ENCODE peak calls at places on chromosomes 7 and 10, in ten cellular contexts. One of them, this sample, is unnamed.

GRCh38 chr10:103745264-103746247 is 109.8 kb downstream of the SH3PXD2A start:
- DNase-seq in ovary: no peak
- DNase-seq in uterus: no peak
- DNase-seq in IMR-90: peak; percentile 44
- DNase-seq in transverse colon: peak; percentile 28
- DNase-seq in gastrocnemius medialis: no peak
- DNase-seq in HepG2: no peak
- DNase-seq in heart left ventricle: no peak
- DNase-seq in H54: peak; percentile 41
- DNase-seq in thyroid gland: no peak
- DNase-seq in this sample: no peak

GRCh38 chr7:20785211-20786048 is 1.3 kb downstream of the SP8 start:
- DNase-seq in ovary: no peak
- DNase-seq in uterus: no peak
- DNase-seq in IMR-90: no peak
- DNase-seq in transverse colon: no peak
- DNase-seq in gastrocnemius medialis: no peak
- DNase-seq in HepG2: no peak
- DNase-seq in heart left ventricle: no peak
- DNase-seq in H54: no peak
- DNase-seq in thyroid gland: peak; percentile 25
- DNase-seq in this sample: peak; percentile 28

GRCh38 chr7:98323597-98324322 is 42.3 kb downstream of the BRI3 start:
- DNase-seq in ovary: no peak
- DNase-seq in uterus: no peak
- DNase-seq in IMR-90: peak; percentile 31
- DNase-seq in transverse colon: no peak
- DNase-seq in gastrocnemius medialis: no peak
- DNase-seq in HepG2: no peak
- DNase-seq in heart left ventricle: no peak
- DNase-seq in H54: no peak
- DNase-seq in thyroid gland: peak; percentile 32
- DNase-seq in this sample: no peak

GRCh38 chr10:42809670-42810069 is 27.1 kb downstream of the BMS1 start:
- DNase-seq in ovary: no peak
- DNase-seq in uterus: no peak
- DNase-seq in IMR-90: no peak
- DNase-seq in transverse colon: no peak
- DNase-seq in gastrocnemius medialis: no peak
- DNase-seq in HepG2: no peak
- DNase-seq in heart left ventricle: no peak
- DNase-seq in H54: no peak
- DNase-seq in thyroid gland: no peak
- DNase-seq in this sample: no peak

GRCh38 chr7:107446531-107446930 is 23.3 kb upstream of the GPR22 start:
- DNase-seq in ovary: no peak
- DNase-seq in uterus: no peak
- DNase-seq in IMR-90: peak; percentile 79
- DNase-seq in transverse colon: no peak
- DNase-seq in gastrocnemius medialis: no peak
- DNase-seq in HepG2: no peak
- DNase-seq in heart left ventricle: no peak
- DNase-seq in H54: peak; percentile 12
- DNase-seq in thyroid gland: no peak
- DNase-seq in this sample: no peak

GRCh38 chr10:13528138-13528874 is 508 bp downstream of the BEND7 start:
- DNase-seq in ovary: peak; percentile 18
- DNase-seq in uterus: no peak
- DNase-seq in IMR-90: no peak
- DNase-seq in transverse colon: peak; percentile 43
- DNase-seq in gastrocnemius medialis: no peak
- DNase-seq in HepG2: no peak
- DNase-seq in heart left ventricle: peak; percentile 26
- DNase-seq in H54: peak; percentile 24
- DNase-seq in thyroid gland: peak; percentile 28
- DNase-seq in this sample: no peak

GRCh38 chr10:91210435-91210834 is 10.0 kb upstream of the PCGF5 start:
- DNase-seq in ovary: peak; percentile 13
- DNase-seq in uterus: no peak
- DNase-seq in IMR-90: no peak
- DNase-seq in transverse colon: peak; percentile 89
- DNase-seq in gastrocnemius medialis: no peak
- DNase-seq in HepG2: peak; percentile 42
- DNase-seq in heart left ventricle: peak; percentile 52
- DNase-seq in H54: no peak
- DNase-seq in thyroid gland: peak; percentile 85
- DNase-seq in this sample: no peak

GRCh38 chr10:42997849-42998165 is 79.1 kb upstream of the RET start:
- DNase-seq in ovary: no peak
- DNase-seq in uterus: no peak
- DNase-seq in IMR-90: no peak
- DNase-seq in transverse colon: no peak
- DNase-seq in gastrocnemius medialis: no peak
- DNase-seq in HepG2: no peak
- DNase-seq in heart left ventricle: no peak
- DNase-seq in H54: no peak
- DNase-seq in thyroid gland: no peak
- DNase-seq in this sample: no peak

GRCh38 chr10:114306116-114306973 is 67.3 kb downstream of the VWA2 start:
- DNase-seq in ovary: no peak
- DNase-seq in uterus: no peak
- DNase-seq in IMR-90: peak; percentile 94
- DNase-seq in transverse colon: no peak
- DNase-seq in gastrocnemius medialis: no peak
- DNase-seq in HepG2: no peak
- DNase-seq in heart left ventricle: no peak
- DNase-seq in H54: peak; percentile 90
- DNase-seq in thyroid gland: no peak
- DNase-seq in this sample: no peak

GRCh38 chr10:14527915-14528314 is 197.2 kb upstream of the FRMD4A start:
- DNase-seq in ovary: no peak
- DNase-seq in uterus: no peak
- DNase-seq in IMR-90: no peak
- DNase-seq in transverse colon: no peak
- DNase-seq in gastrocnemius medialis: no peak
- DNase-seq in HepG2: no peak
- DNase-seq in heart left ventricle: no peak
- DNase-seq in H54: no peak
- DNase-seq in thyroid gland: no peak
- DNase-seq in this sample: no peak

GRCh38 chr7:121803041-121803440 is 69.9 kb upstream of the PTPRZ1 start:
- DNase-seq in ovary: no peak
- DNase-seq in uterus: no peak
- DNase-seq in IMR-90: no peak
- DNase-seq in transverse colon: no peak
- DNase-seq in gastrocnemius medialis: no peak
- DNase-seq in HepG2: no peak
- DNase-seq in heart left ventricle: no peak
- DNase-seq in H54: no peak
- DNase-seq in thyroid gland: no peak
- DNase-seq in this sample: no peak

GRCh38 chr10:53598914-53599313 is 826.3 kb upstream of the MBL2 start:
- DNase-seq in ovary: no peak
- DNase-seq in uterus: no peak
- DNase-seq in IMR-90: no peak
- DNase-seq in transverse colon: no peak
- DNase-seq in gastrocnemius medialis: no peak
- DNase-seq in HepG2: no peak
- DNase-seq in heart left ventricle: no peak
- DNase-seq in H54: no peak
- DNase-seq in thyroid gland: no peak
- DNase-seq in this sample: no peak

GRCh38 chr7:94350729-94351128 is 44.0 kb upstream of the COL1A2 start:
- DNase-seq in ovary: no peak
- DNase-seq in uterus: no peak
- DNase-seq in IMR-90: no peak
- DNase-seq in transverse colon: no peak
- DNase-seq in gastrocnemius medialis: no peak
- DNase-seq in HepG2: no peak
- DNase-seq in heart left ventricle: no peak
- DNase-seq in H54: no peak
- DNase-seq in thyroid gland: no peak
- DNase-seq in this sample: no peak

GRCh38 chr10:29559996-29560395 is 74.8 kb downstream of the SVIL start:
- DNase-seq in ovary: no peak
- DNase-seq in uterus: peak; percentile 23
- DNase-seq in IMR-90: no peak
- DNase-seq in transverse colon: no peak
- DNase-seq in gastrocnemius medialis: no peak
- DNase-seq in HepG2: no peak
- DNase-seq in heart left ventricle: no peak
- DNase-seq in H54: no peak
- DNase-seq in thyroid gland: no peak
- DNase-seq in this sample: no peak

GRCh38 chr7:102933763-102934162 is 21.0 kb downstream of the LRRC17 start:
- DNase-seq in ovary: peak; percentile 90
- DNase-seq in uterus: peak; percentile 82
- DNase-seq in IMR-90: peak; percentile 97
- DNase-seq in transverse colon: peak; percentile 27
- DNase-seq in gastrocnemius medialis: no peak
- DNase-seq in HepG2: no peak
- DNase-seq in heart left ventricle: peak; percentile 77
- DNase-seq in H54: no peak
- DNase-seq in thyroid gland: peak; percentile 7
- DNase-seq in this sample: no peak

GRCh38 chr10:61272781-61273180 is 180.4 kb downstream of the TMEM26 start:
- DNase-seq in ovary: no peak
- DNase-seq in uterus: no peak
- DNase-seq in IMR-90: no peak
- DNase-seq in transverse colon: no peak
- DNase-seq in gastrocnemius medialis: no peak
- DNase-seq in HepG2: no peak
- DNase-seq in heart left ventricle: no peak
- DNase-seq in H54: no peak
- DNase-seq in thyroid gland: no peak
- DNase-seq in this sample: no peak

GRCh38 chr7:41916450-41916927 is 213.6 kb upstream of the INHBA start:
- DNase-seq in ovary: no peak
- DNase-seq in uterus: peak; percentile 52
- DNase-seq in IMR-90: peak; percentile 99
- DNase-seq in transverse colon: no peak
- DNase-seq in gastrocnemius medialis: peak; percentile 4
- DNase-seq in HepG2: no peak
- DNase-seq in heart left ventricle: no peak
- DNase-seq in H54: peak; percentile 66
- DNase-seq in thyroid gland: no peak
- DNase-seq in this sample: no peak

GRCh38 chr10:73857446-73857845 is 16.9 kb downstream of the CAMK2G start:
- DNase-seq in ovary: no peak
- DNase-seq in uterus: no peak
- DNase-seq in IMR-90: no peak
- DNase-seq in transverse colon: no peak
- DNase-seq in gastrocnemius medialis: no peak
- DNase-seq in HepG2: no peak
- DNase-seq in heart left ventricle: no peak
- DNase-seq in H54: peak; percentile 88
- DNase-seq in thyroid gland: no peak
- DNase-seq in this sample: no peak

GRCh38 chr7:147539685-147540084 is 1050.9 kb upstream of the C7orf33 start:
- DNase-seq in ovary: no peak
- DNase-seq in uterus: no peak
- DNase-seq in IMR-90: peak; percentile 12
- DNase-seq in transverse colon: no peak
- DNase-seq in gastrocnemius medialis: no peak
- DNase-seq in HepG2: no peak
- DNase-seq in heart left ventricle: no peak
- DNase-seq in H54: no peak
- DNase-seq in thyroid gland: no peak
- DNase-seq in this sample: no peak

GRCh38 chr10:22722770-22723169 is 8.4 kb upstream of the PIP4K2A start:
- DNase-seq in ovary: no peak
- DNase-seq in uterus: no peak
- DNase-seq in IMR-90: no peak
- DNase-seq in transverse colon: no peak
- DNase-seq in gastrocnemius medialis: no peak
- DNase-seq in HepG2: no peak
- DNase-seq in heart left ventricle: no peak
- DNase-seq in H54: no peak
- DNase-seq in thyroid gland: no peak
- DNase-seq in this sample: no peak

GRCh38 chr7:116577320-116577871 is 52.6 kb downstream of the CAV1 start:
- DNase-seq in ovary: no peak
- DNase-seq in uterus: no peak
- DNase-seq in IMR-90: peak; percentile 62
- DNase-seq in transverse colon: no peak
- DNase-seq in gastrocnemius medialis: no peak
- DNase-seq in HepG2: no peak
- DNase-seq in heart left ventricle: no peak
- DNase-seq in H54: no peak
- DNase-seq in thyroid gland: no peak
- DNase-seq in this sample: no peak

GRCh38 chr7:101216860-101217387 is 457 bp downstream of the PLOD3 start:
- DNase-seq in ovary: peak; percentile 23
- DNase-seq in uterus: no peak
- DNase-seq in IMR-90: no peak
- DNase-seq in transverse colon: no peak
- DNase-seq in gastrocnemius medialis: no peak
- DNase-seq in HepG2: no peak
- DNase-seq in heart left ventricle: no peak
- DNase-seq in H54: no peak
- DNase-seq in thyroid gland: no peak
- DNase-seq in this sample: peak; percentile 61
- TF ChIP-seq POLR2A in ovary: no peak
- TF ChIP-seq POLR2A in uterus: no peak
- TF ChIP-seq POLR2A in IMR-90: no peak
- TF ChIP-seq POLR2A in transverse colon: no peak
- TF ChIP-seq POLR2A in gastrocnemius medialis: no peak
- TF ChIP-seq POLR2A in HepG2: no peak
- TF ChIP-seq POLR2A in heart left ventricle: no peak
- TF ChIP-seq POLR2A in H54: no peak
- TF ChIP-seq POLR2A in thyroid gland: no peak
- TF ChIP-seq POLR2A in this sample: no peak

GRCh38 chr10:35090162-35090954 is at the start of gene CUL2:
- DNase-seq in ovary: peak; percentile 90
- DNase-seq in uterus: peak; percentile 93
- DNase-seq in IMR-90: peak; percentile 96
- DNase-seq in transverse colon: peak; percentile 93
- DNase-seq in gastrocnemius medialis: peak; percentile 82
- DNase-seq in HepG2: peak; percentile 88
- DNase-seq in heart left ventricle: peak; percentile 94
- DNase-seq in H54: peak; percentile 72
- DNase-seq in thyroid gland: peak; percentile 92
- DNase-seq in this sample: peak; percentile 97
- TF ChIP-seq POLR2A in ovary: no peak
- TF ChIP-seq POLR2A in uterus: no peak
- TF ChIP-seq POLR2A in IMR-90: no peak
- TF ChIP-seq POLR2A in transverse colon: peak; percentile 32
- TF ChIP-seq POLR2A in gastrocnemius medialis: peak; percentile 24
- TF ChIP-seq POLR2A in HepG2: peak; percentile 59
- TF ChIP-seq POLR2A in heart left ventricle: no peak
- TF ChIP-seq POLR2A in H54: peak; percentile 22
- TF ChIP-seq POLR2A in thyroid gland: peak; percentile 44
- TF ChIP-seq POLR2A in this sample: peak; percentile 50

GRCh38 chr10:72320676-72321247 is 34.0 kb downstream of the DNAJB12 start:
- DNase-seq in ovary: peak; percentile 81
- DNase-seq in uterus: peak; percentile 93
- DNase-seq in IMR-90: peak; percentile 99
- DNase-seq in transverse colon: peak; percentile 75
- DNase-seq in gastrocnemius medialis: peak; percentile 76
- DNase-seq in HepG2: peak; percentile 93
- DNase-seq in heart left ventricle: peak; percentile 81
- DNase-seq in H54: peak; percentile 100
- DNase-seq in thyroid gland: no peak
- DNase-seq in this sample: peak; percentile 99
- TF ChIP-seq POLR2A in ovary: no peak
- TF ChIP-seq POLR2A in uterus: no peak
- TF ChIP-seq POLR2A in IMR-90: peak; percentile 76
- TF ChIP-seq POLR2A in transverse colon: no peak
- TF ChIP-seq POLR2A in gastrocnemius medialis: peak; percentile 67
- TF ChIP-seq POLR2A in HepG2: no peak
- TF ChIP-seq POLR2A in heart left ventricle: no peak
- TF ChIP-seq POLR2A in H54: no peak
- TF ChIP-seq POLR2A in thyroid gland: no peak
- TF ChIP-seq POLR2A in this sample: peak; percentile 91

GRCh38 chr10:9845075-9845474 is 1172.6 kb upstream of the CELF2 start:
- DNase-seq in ovary: no peak
- DNase-seq in uterus: no peak
- DNase-seq in IMR-90: no peak
- DNase-seq in transverse colon: no peak
- DNase-seq in gastrocnemius medialis: no peak
- DNase-seq in HepG2: no peak
- DNase-seq in heart left ventricle: no peak
- DNase-seq in H54: no peak
- DNase-seq in thyroid gland: no peak
- DNase-seq in this sample: no peak
- TF ChIP-seq POLR2A in ovary: no peak
- TF ChIP-seq POLR2A in uterus: no peak
- TF ChIP-seq POLR2A in IMR-90: no peak
- TF ChIP-seq POLR2A in transverse colon: no peak
- TF ChIP-seq POLR2A in gastrocnemius medialis: no peak
- TF ChIP-seq POLR2A in HepG2: no peak
- TF ChIP-seq POLR2A in heart left ventricle: no peak
- TF ChIP-seq POLR2A in H54: no peak
- TF ChIP-seq POLR2A in thyroid gland: no peak
- TF ChIP-seq POLR2A in this sample: no peak

This sample was measured in erythroblast.